ENCODE peak calls at places on chromosome 4, in four cellular contexts. One of them, this sample, is unnamed.
A peak's percentile ranks its signal among the peaks of the same experiment; 100 is the strongest.

GRCh38 chr4:150305995-150306394 is 227.8 kb downstream of the DCLK2 start:
- DNase-seq in stimulated activated CD4-positive, alpha-beta T cell treated with anti-CD3 and anti-CD28 coated beads, Interleukin-1b, Interleukin-23, amount 100 ng/mL, for 24 hours: no peak
- DNase-seq in astrocyte: peak; percentile 71
- DNase-seq in fibroblast of mammary gland: peak; percentile 59
- DNase-seq in this sample: peak; percentile 67

GRCh38 chr4:100168521-100168920 is 21.7 kb downstream of the DDIT4L start:
- DNase-seq in stimulated activated CD4-positive, alpha-beta T cell treated with anti-CD3 and anti-CD28 coated beads, Interleukin-1b, Interleukin-23, amount 100 ng/mL, for 24 hours: no peak
- DNase-seq in astrocyte: peak; percentile 25
- DNase-seq in fibroblast of mammary gland: peak; percentile 87
- DNase-seq in this sample: peak; percentile 71

GRCh38 chr4:142452132-142452855 is 393.8 kb downstream of the INPP4B start:
- DNase-seq in stimulated activated CD4-positive, alpha-beta T cell treated with anti-CD3 and anti-CD28 coated beads, Interleukin-1b, Interleukin-23, amount 100 ng/mL, for 24 hours: no peak
- DNase-seq in astrocyte: peak; percentile 53
- DNase-seq in fibroblast of mammary gland: peak; percentile 73
- DNase-seq in this sample: peak; percentile 66

GRCh38 chr4:891747-892146 is 40.4 kb downstream of the GAK start:
- DNase-seq in stimulated activated CD4-positive, alpha-beta T cell treated with anti-CD3 and anti-CD28 coated beads, Interleukin-1b, Interleukin-23, amount 100 ng/mL, for 24 hours: no peak
- DNase-seq in astrocyte: no peak
- DNase-seq in fibroblast of mammary gland: peak; percentile 12
- DNase-seq in this sample: peak; percentile 21

GRCh38 chr4:113884655-113885054 is 94.8 kb downstream of the ARSJ start:
- DNase-seq in stimulated activated CD4-positive, alpha-beta T cell treated with anti-CD3 and anti-CD28 coated beads, Interleukin-1b, Interleukin-23, amount 100 ng/mL, for 24 hours: no peak
- DNase-seq in astrocyte: no peak
- DNase-seq in fibroblast of mammary gland: no peak
- DNase-seq in this sample: no peak

GRCh38 chr4:38386011-38386551 is 277.9 kb upstream of the KLF3 start:
- DNase-seq in stimulated activated CD4-positive, alpha-beta T cell treated with anti-CD3 and anti-CD28 coated beads, Interleukin-1b, Interleukin-23, amount 100 ng/mL, for 24 hours: no peak
- DNase-seq in astrocyte: no peak
- DNase-seq in fibroblast of mammary gland: no peak
- DNase-seq in this sample: no peak

GRCh38 chr4:161577604-161578301 is 586.0 kb downstream of the FSTL5 start:
- DNase-seq in stimulated activated CD4-positive, alpha-beta T cell treated with anti-CD3 and anti-CD28 coated beads, Interleukin-1b, Interleukin-23, amount 100 ng/mL, for 24 hours: no peak
- DNase-seq in astrocyte: peak; percentile 76
- DNase-seq in fibroblast of mammary gland: peak; percentile 26
- DNase-seq in this sample: peak; percentile 3

GRCh38 chr4:76569695-76570094 is 134.7 kb downstream of the SHROOM3 start:
- DNase-seq in stimulated activated CD4-positive, alpha-beta T cell treated with anti-CD3 and anti-CD28 coated beads, Interleukin-1b, Interleukin-23, amount 100 ng/mL, for 24 hours: no peak
- DNase-seq in astrocyte: no peak
- DNase-seq in fibroblast of mammary gland: peak; percentile 18
- DNase-seq in this sample: no peak

GRCh38 chr4:55834086-55834795 is 14.7 kb downstream of the EXOC1L start:
- DNase-seq in stimulated activated CD4-positive, alpha-beta T cell treated with anti-CD3 and anti-CD28 coated beads, Interleukin-1b, Interleukin-23, amount 100 ng/mL, for 24 hours: no peak
- DNase-seq in astrocyte: no peak
- DNase-seq in fibroblast of mammary gland: peak; percentile 30
- DNase-seq in this sample: no peak

GRCh38 chr4:76803522-76803921 is 94.4 kb downstream of the SOWAHB start:
- DNase-seq in stimulated activated CD4-positive, alpha-beta T cell treated with anti-CD3 and anti-CD28 coated beads, Interleukin-1b, Interleukin-23, amount 100 ng/mL, for 24 hours: no peak
- DNase-seq in astrocyte: peak; percentile 97
- DNase-seq in fibroblast of mammary gland: peak; percentile 84
- DNase-seq in this sample: peak; percentile 88

GRCh38 chr4:177204126-177204525 is 105.5 kb upstream of the NEIL3 start:
- DNase-seq in stimulated activated CD4-positive, alpha-beta T cell treated with anti-CD3 and anti-CD28 coated beads, Interleukin-1b, Interleukin-23, amount 100 ng/mL, for 24 hours: no peak
- DNase-seq in astrocyte: no peak
- DNase-seq in fibroblast of mammary gland: no peak
- DNase-seq in this sample: no peak

GRCh38 chr4:138561276-138561880 is 319.2 kb upstream of the SLC7A11 start:
- DNase-seq in stimulated activated CD4-positive, alpha-beta T cell treated with anti-CD3 and anti-CD28 coated beads, Interleukin-1b, Interleukin-23, amount 100 ng/mL, for 24 hours: no peak
- DNase-seq in astrocyte: no peak
- DNase-seq in fibroblast of mammary gland: no peak
- DNase-seq in this sample: no peak

GRCh38 chr4:117135634-117136354 is 50.4 kb upstream of the TRAM1L1 start:
- DNase-seq in stimulated activated CD4-positive, alpha-beta T cell treated with anti-CD3 and anti-CD28 coated beads, Interleukin-1b, Interleukin-23, amount 100 ng/mL, for 24 hours: no peak
- DNase-seq in astrocyte: peak; percentile 6
- DNase-seq in fibroblast of mammary gland: no peak
- DNase-seq in this sample: no peak

GRCh38 chr4:155703486-155704227 is 37.0 kb downstream of the GUCY1A1 start:
- DNase-seq in stimulated activated CD4-positive, alpha-beta T cell treated with anti-CD3 and anti-CD28 coated beads, Interleukin-1b, Interleukin-23, amount 100 ng/mL, for 24 hours: no peak
- DNase-seq in astrocyte: peak; percentile 57
- DNase-seq in fibroblast of mammary gland: peak; percentile 59
- DNase-seq in this sample: peak; percentile 38

GRCh38 chr4:126223784-126224407 is 909.1 kb downstream of the FAT4 start:
- DNase-seq in stimulated activated CD4-positive, alpha-beta T cell treated with anti-CD3 and anti-CD28 coated beads, Interleukin-1b, Interleukin-23, amount 100 ng/mL, for 24 hours: no peak
- DNase-seq in astrocyte: peak; percentile 14
- DNase-seq in fibroblast of mammary gland: peak; percentile 41
- DNase-seq in this sample: peak; percentile 36

GRCh38 chr4:14853186-14853946 is 148.9 kb upstream of the CPEB2 start:
- DNase-seq in stimulated activated CD4-positive, alpha-beta T cell treated with anti-CD3 and anti-CD28 coated beads, Interleukin-1b, Interleukin-23, amount 100 ng/mL, for 24 hours: no peak
- DNase-seq in astrocyte: peak; percentile 95
- DNase-seq in fibroblast of mammary gland: peak; percentile 97
- DNase-seq in this sample: peak; percentile 95

GRCh38 chr4:169059294-169060201 is 49.5 kb upstream of the CBR4 start:
- DNase-seq in stimulated activated CD4-positive, alpha-beta T cell treated with anti-CD3 and anti-CD28 coated beads, Interleukin-1b, Interleukin-23, amount 100 ng/mL, for 24 hours: no peak
- DNase-seq in astrocyte: no peak
- DNase-seq in fibroblast of mammary gland: peak; percentile 75
- DNase-seq in this sample: peak; percentile 82

GRCh38 chr4:8589831-8590545 is 2.6 kb upstream of the CPZ start:
- DNase-seq in stimulated activated CD4-positive, alpha-beta T cell treated with anti-CD3 and anti-CD28 coated beads, Interleukin-1b, Interleukin-23, amount 100 ng/mL, for 24 hours: no peak
- DNase-seq in astrocyte: peak; percentile 16
- DNase-seq in fibroblast of mammary gland: no peak
- DNase-seq in this sample: peak; percentile 72

GRCh38 chr4:82810171-82810570 is 11.6 kb upstream of the SCD5 start:
- DNase-seq in stimulated activated CD4-positive, alpha-beta T cell treated with anti-CD3 and anti-CD28 coated beads, Interleukin-1b, Interleukin-23, amount 100 ng/mL, for 24 hours: no peak
- DNase-seq in astrocyte: no peak
- DNase-seq in fibroblast of mammary gland: no peak
- DNase-seq in this sample: no peak

GRCh38 chr4:40918330-40918729 is 168.6 kb downstream of the NSUN7 start:
- DNase-seq in stimulated activated CD4-positive, alpha-beta T cell treated with anti-CD3 and anti-CD28 coated beads, Interleukin-1b, Interleukin-23, amount 100 ng/mL, for 24 hours: no peak
- DNase-seq in astrocyte: peak; percentile 53
- DNase-seq in fibroblast of mammary gland: peak; percentile 87
- DNase-seq in this sample: peak; percentile 88

GRCh38 chr4:686371-687040 is 2.4 kb downstream of the SLC49A3 start:
- DNase-seq in stimulated activated CD4-positive, alpha-beta T cell treated with anti-CD3 and anti-CD28 coated beads, Interleukin-1b, Interleukin-23, amount 100 ng/mL, for 24 hours: no peak
- DNase-seq in astrocyte: no peak
- DNase-seq in fibroblast of mammary gland: no peak
- DNase-seq in this sample: no peak

This sample was measured in GM23248.